ENCODE peak calls at places on chromosome 2, in six cellular contexts. One of them, this sample, is unnamed.

GRCh38 chr2:115880558-115880957 is 1438.1 kb downstream of the DPP10 start:
- DNase-seq in activated naive CD8-positive, alpha-beta T cell treated with anti-CD3 and anti-CD28 coated beads, Interleukin-2, amount 50 U/mL, for 24 hours: no peak
- DNase-seq in HCT116: no peak
- DNase-seq in Calu3: no peak
- DNase-seq in AG09319: no peak
- DNase-seq in anterior cingulate cortex: no peak
- DNase-seq in this sample: no peak

GRCh38 chr2:229920011-229920781 is 1.6 kb downstream of the TRIP12 start:
- DNase-seq in Calu3: no peak
- DNase-seq in HCT116: no peak
- DNase-seq in activated naive CD8-positive, alpha-beta T cell treated with anti-CD3 and anti-CD28 coated beads, Interleukin-2, amount 50 U/mL, for 24 hours: peak
- DNase-seq in anterior cingulate cortex: no peak
- DNase-seq in AG09319: no peak
- DNase-seq in this sample: peak

GRCh38 chr2:238914648-238915015 is 66.7 kb downstream of the TWIST2 start:
- DNase-seq in HCT116: no peak
- DNase-seq in activated naive CD8-positive, alpha-beta T cell treated with anti-CD3 and anti-CD28 coated beads, Interleukin-2, amount 50 U/mL, for 24 hours: no peak
- DNase-seq in anterior cingulate cortex: no peak
- DNase-seq in Calu3: no peak
- DNase-seq in AG09319: no peak
- DNase-seq in this sample: no peak

GRCh38 chr2:226655871-226656270 is 143.7 kb downstream of the IRS1 start:
- DNase-seq in AG09319: no peak
- DNase-seq in HCT116: no peak
- DNase-seq in activated naive CD8-positive, alpha-beta T cell treated with anti-CD3 and anti-CD28 coated beads, Interleukin-2, amount 50 U/mL, for 24 hours: no peak
- DNase-seq in Calu3: no peak
- DNase-seq in anterior cingulate cortex: no peak
- DNase-seq in this sample: no peak

GRCh38 chr2:218708086-218708485 is 2.5 kb upstream of the TTLL4 start:
- DNase-seq in HCT116: no peak
- DNase-seq in Calu3: no peak
- DNase-seq in anterior cingulate cortex: no peak
- DNase-seq in AG09319: no peak
- DNase-seq in activated naive CD8-positive, alpha-beta T cell treated with anti-CD3 and anti-CD28 coated beads, Interleukin-2, amount 50 U/mL, for 24 hours: no peak
- DNase-seq in this sample: no peak

GRCh38 chr2:1727101-1727771 is 17.1 kb downstream of the PXDN start:
- DNase-seq in AG09319: no peak
- DNase-seq in anterior cingulate cortex: no peak
- DNase-seq in Calu3: no peak
- DNase-seq in HCT116: no peak
- DNase-seq in activated naive CD8-positive, alpha-beta T cell treated with anti-CD3 and anti-CD28 coated beads, Interleukin-2, amount 50 U/mL, for 24 hours: no peak
- DNase-seq in this sample: no peak

GRCh38 chr2:165173215-165173614 is 30.6 kb downstream of the SCN3A start:
- DNase-seq in AG09319: no peak
- DNase-seq in HCT116: no peak
- DNase-seq in anterior cingulate cortex: no peak
- DNase-seq in activated naive CD8-positive, alpha-beta T cell treated with anti-CD3 and anti-CD28 coated beads, Interleukin-2, amount 50 U/mL, for 24 hours: no peak
- DNase-seq in Calu3: no peak
- DNase-seq in this sample: no peak

GRCh38 chr2:219476605-219477578 is 21.8 kb upstream of the GMPPA start:
- DNase-seq in HCT116: no peak
- DNase-seq in activated naive CD8-positive, alpha-beta T cell treated with anti-CD3 and anti-CD28 coated beads, Interleukin-2, amount 50 U/mL, for 24 hours: no peak
- DNase-seq in AG09319: no peak
- DNase-seq in anterior cingulate cortex: no peak
- DNase-seq in Calu3: no peak
- DNase-seq in this sample: no peak

GRCh38 chr2:24049485-24050021 is at the start of gene FKBP1B:
- DNase-seq in anterior cingulate cortex: no peak
- DNase-seq in Calu3: peak
- DNase-seq in HCT116: peak
- DNase-seq in activated naive CD8-positive, alpha-beta T cell treated with anti-CD3 and anti-CD28 coated beads, Interleukin-2, amount 50 U/mL, for 24 hours: peak
- DNase-seq in AG09319: no peak
- DNase-seq in this sample: no peak

GRCh38 chr2:47344890-47345583 is 57.9 kb upstream of the MSH2 start:
- DNase-seq in anterior cingulate cortex: peak
- DNase-seq in Calu3: peak
- DNase-seq in AG09319: no peak
- DNase-seq in activated naive CD8-positive, alpha-beta T cell treated with anti-CD3 and anti-CD28 coated beads, Interleukin-2, amount 50 U/mL, for 24 hours: no peak
- DNase-seq in HCT116: peak
- DNase-seq in this sample: peak

GRCh38 chr2:98936133-98936916 is at the start of gene CRACDL:
- DNase-seq in anterior cingulate cortex: no peak
- DNase-seq in AG09319: no peak
- DNase-seq in activated naive CD8-positive, alpha-beta T cell treated with anti-CD3 and anti-CD28 coated beads, Interleukin-2, amount 50 U/mL, for 24 hours: peak
- DNase-seq in Calu3: peak
- DNase-seq in HCT116: no peak
- DNase-seq in this sample: no peak

GRCh38 chr2:72139871-72140620 is 7.6 kb downstream of the CYP26B1 start:
- DNase-seq in Calu3: no peak
- DNase-seq in HCT116: no peak
- DNase-seq in AG09319: no peak
- DNase-seq in anterior cingulate cortex: no peak
- DNase-seq in activated naive CD8-positive, alpha-beta T cell treated with anti-CD3 and anti-CD28 coated beads, Interleukin-2, amount 50 U/mL, for 24 hours: no peak
- DNase-seq in this sample: no peak

GRCh38 chr2:178265851-178266250 is 71.5 kb downstream of the OSBPL6 start:
- DNase-seq in HCT116: no peak
- DNase-seq in anterior cingulate cortex: no peak
- DNase-seq in activated naive CD8-positive, alpha-beta T cell treated with anti-CD3 and anti-CD28 coated beads, Interleukin-2, amount 50 U/mL, for 24 hours: no peak
- DNase-seq in Calu3: no peak
- DNase-seq in AG09319: no peak
- DNase-seq in this sample: no peak

GRCh38 chr2:116952254-116952653 is 862.2 kb upstream of the DDX18 start:
- DNase-seq in Calu3: peak
- DNase-seq in activated naive CD8-positive, alpha-beta T cell treated with anti-CD3 and anti-CD28 coated beads, Interleukin-2, amount 50 U/mL, for 24 hours: no peak
- DNase-seq in HCT116: no peak
- DNase-seq in anterior cingulate cortex: no peak
- DNase-seq in AG09319: no peak
- DNase-seq in this sample: no peak

GRCh38 chr2:152508446-152508845 is 173.5 kb downstream of the FMNL2 start:
- DNase-seq in AG09319: no peak
- DNase-seq in Calu3: peak
- DNase-seq in HCT116: no peak
- DNase-seq in activated naive CD8-positive, alpha-beta T cell treated with anti-CD3 and anti-CD28 coated beads, Interleukin-2, amount 50 U/mL, for 24 hours: no peak
- DNase-seq in anterior cingulate cortex: no peak
- DNase-seq in this sample: no peak

GRCh38 chr2:184597996-184598312 is 375 bp upstream of the ZNF804A start:
- DNase-seq in Calu3: no peak
- DNase-seq in HCT116: no peak
- DNase-seq in AG09319: no peak
- DNase-seq in anterior cingulate cortex: no peak
- DNase-seq in activated naive CD8-positive, alpha-beta T cell treated with anti-CD3 and anti-CD28 coated beads, Interleukin-2, amount 50 U/mL, for 24 hours: no peak
- DNase-seq in this sample: no peak

GRCh38 chr2:130864830-130865229 is 28.1 kb downstream of the ARHGEF4 start:
- DNase-seq in HCT116: peak
- DNase-seq in AG09319: peak
- DNase-seq in Calu3: peak
- DNase-seq in anterior cingulate cortex: no peak
- DNase-seq in activated naive CD8-positive, alpha-beta T cell treated with anti-CD3 and anti-CD28 coated beads, Interleukin-2, amount 50 U/mL, for 24 hours: no peak
- DNase-seq in this sample: no peak

GRCh38 chr2:205216092-205216491 is 466.2 kb upstream of the NRP2 start:
- DNase-seq in Calu3: no peak
- DNase-seq in HCT116: no peak
- DNase-seq in activated naive CD8-positive, alpha-beta T cell treated with anti-CD3 and anti-CD28 coated beads, Interleukin-2, amount 50 U/mL, for 24 hours: no peak
- DNase-seq in AG09319: no peak
- DNase-seq in anterior cingulate cortex: no peak
- DNase-seq in this sample: no peak

GRCh38 chr2:165833156-165833555 is 39.1 kb upstream of the GALNT3 start:
- DNase-seq in anterior cingulate cortex: no peak
- DNase-seq in HCT116: no peak
- DNase-seq in Calu3: peak
- DNase-seq in AG09319: no peak
- DNase-seq in activated naive CD8-positive, alpha-beta T cell treated with anti-CD3 and anti-CD28 coated beads, Interleukin-2, amount 50 U/mL, for 24 hours: no peak
- DNase-seq in this sample: no peak

GRCh38 chr2:143823286-143823685 is 694.1 kb downstream of the ARHGAP15 start:
- DNase-seq in Calu3: no peak
- DNase-seq in anterior cingulate cortex: no peak
- DNase-seq in HCT116: no peak
- DNase-seq in AG09319: no peak
- DNase-seq in activated naive CD8-positive, alpha-beta T cell treated with anti-CD3 and anti-CD28 coated beads, Interleukin-2, amount 50 U/mL, for 24 hours: no peak
- DNase-seq in this sample: no peak

GRCh38 chr2:95056461-95057459 is 31.3 kb downstream of the MAL start:
- DNase-seq in Calu3: no peak
- DNase-seq in activated naive CD8-positive, alpha-beta T cell treated with anti-CD3 and anti-CD28 coated beads, Interleukin-2, amount 50 U/mL, for 24 hours: no peak
- DNase-seq in anterior cingulate cortex: no peak
- DNase-seq in HCT116: no peak
- DNase-seq in AG09319: no peak
- DNase-seq in this sample: peak

GRCh38 chr2:173161040-173161439 is 85.4 kb downstream of the MAP3K20 start:
- DNase-seq in AG09319: no peak
- DNase-seq in anterior cingulate cortex: no peak
- DNase-seq in HCT116: no peak
- DNase-seq in Calu3: no peak
- DNase-seq in activated naive CD8-positive, alpha-beta T cell treated with anti-CD3 and anti-CD28 coated beads, Interleukin-2, amount 50 U/mL, for 24 hours: no peak
- DNase-seq in this sample: no peak

GRCh38 chr2:143264851-143265250 is 135.6 kb downstream of the ARHGAP15 start:
- DNase-seq in HCT116: no peak
- DNase-seq in anterior cingulate cortex: no peak
- DNase-seq in activated naive CD8-positive, alpha-beta T cell treated with anti-CD3 and anti-CD28 coated beads, Interleukin-2, amount 50 U/mL, for 24 hours: no peak
- DNase-seq in Calu3: no peak
- DNase-seq in AG09319: peak
- DNase-seq in this sample: no peak

GRCh38 chr2:145015561-145015960 is 495.6 kb upstream of the ZEB2 start:
- DNase-seq in HCT116: no peak
- DNase-seq in AG09319: no peak
- DNase-seq in activated naive CD8-positive, alpha-beta T cell treated with anti-CD3 and anti-CD28 coated beads, Interleukin-2, amount 50 U/mL, for 24 hours: no peak
- DNase-seq in anterior cingulate cortex: no peak
- DNase-seq in Calu3: no peak
- DNase-seq in this sample: no peak

GRCh38 chr2:10086950-10087349 is 6.7 kb upstream of the CYS1 start:
- DNase-seq in AG09319: no peak
- DNase-seq in anterior cingulate cortex: no peak
- DNase-seq in HCT116: no peak
- DNase-seq in activated naive CD8-positive, alpha-beta T cell treated with anti-CD3 and anti-CD28 coated beads, Interleukin-2, amount 50 U/mL, for 24 hours: no peak
- DNase-seq in Calu3: no peak
- DNase-seq in this sample: no peak

GRCh38 chr2:232833830-232834229 is 36.2 kb upstream of the SNORC start:
- DNase-seq in AG09319: no peak
- DNase-seq in HCT116: no peak
- DNase-seq in anterior cingulate cortex: no peak
- DNase-seq in Calu3: no peak
- DNase-seq in activated naive CD8-positive, alpha-beta T cell treated with anti-CD3 and anti-CD28 coated beads, Interleukin-2, amount 50 U/mL, for 24 hours: no peak
- DNase-seq in this sample: no peak

GRCh38 chr2:21039979-21040467 is 3.9 kb downstream of the APOB start:
- DNase-seq in HCT116: no peak
- DNase-seq in activated naive CD8-positive, alpha-beta T cell treated with anti-CD3 and anti-CD28 coated beads, Interleukin-2, amount 50 U/mL, for 24 hours: no peak
- DNase-seq in Calu3: no peak
- DNase-seq in anterior cingulate cortex: no peak
- DNase-seq in AG09319: no peak
- DNase-seq in this sample: no peak

GRCh38 chr2:68333009-68333408 is 13.3 kb upstream of the CNRIP1 start:
- DNase-seq in activated naive CD8-positive, alpha-beta T cell treated with anti-CD3 and anti-CD28 coated beads, Interleukin-2, amount 50 U/mL, for 24 hours: no peak
- DNase-seq in HCT116: no peak
- DNase-seq in AG09319: no peak
- DNase-seq in anterior cingulate cortex: no peak
- DNase-seq in Calu3: no peak
- DNase-seq in this sample: no peak

GRCh38 chr2:205675861-205676516 is 6.3 kb upstream of the NRP2 start:
- DNase-seq in anterior cingulate cortex: no peak
- DNase-seq in activated naive CD8-positive, alpha-beta T cell treated with anti-CD3 and anti-CD28 coated beads, Interleukin-2, amount 50 U/mL, for 24 hours: no peak
- DNase-seq in AG09319: no peak
- DNase-seq in HCT116: peak
- DNase-seq in Calu3: peak
- DNase-seq in this sample: no peak

GRCh38 chr2:20061476-20061875 is 10.0 kb upstream of the LAPTM4A start:
- DNase-seq in AG09319: peak
- DNase-seq in activated naive CD8-positive, alpha-beta T cell treated with anti-CD3 and anti-CD28 coated beads, Interleukin-2, amount 50 U/mL, for 24 hours: no peak
- DNase-seq in HCT116: no peak
- DNase-seq in anterior cingulate cortex: no peak
- DNase-seq in Calu3: no peak
- DNase-seq in this sample: no peak

GRCh38 chr2:57407742-57408343 is 638.8 kb upstream of the VRK2 start:
- DNase-seq in activated naive CD8-positive, alpha-beta T cell treated with anti-CD3 and anti-CD28 coated beads, Interleukin-2, amount 50 U/mL, for 24 hours: no peak
- DNase-seq in anterior cingulate cortex: no peak
- DNase-seq in HCT116: no peak
- DNase-seq in AG09319: no peak
- DNase-seq in Calu3: no peak
- DNase-seq in this sample: no peak

This sample was measured in C1 segment of cervical spinal cord.